ENCODE peak calls at places on chromosome 2, in six cellular contexts. F, Q, G, J, P and B are unnamed samples.

GRCh38 chr2:109607766-109608165 is 6.0 kb downstream of the SEPTIN10 start:
- DNase-seq in G (no peak), P (no peak), Q (no peak), F (peak), J (no peak), B (no peak)

GRCh38 chr2:20691076-20691708 is 24.2 kb downstream of the GDF7 start:
- DNase-seq in G (no peak), F (no peak), P (no peak), J (no peak), Q (no peak), B (no peak)

GRCh38 chr2:164514491-164514890 is 106.8 kb downstream of the GRB14 start:
- DNase-seq in F (peak), J (no peak), G (no peak), P (peak), Q (no peak), B (no peak)

GRCh38 chr2:143885461-143885860 is 634.5 kb downstream of the ZEB2 start:
- DNase-seq in P (peak), F (no peak), Q (no peak), J (no peak), G (no peak), B (no peak)

GRCh38 chr2:16828828-16829160 is 163.2 kb upstream of the CYRIA start:
- DNase-seq in F (no peak), J (peak), P (no peak), G (no peak), Q (no peak), B (no peak)

GRCh38 chr2:129275706-129276105 is 703.8 kb upstream of the RAB6C start:
- DNase-seq in Q (no peak), P (no peak), G (no peak), F (no peak), J (no peak), B (no peak)

GRCh38 chr2:129775941-129776653 is 203.4 kb upstream of the RAB6C start:
- DNase-seq in Q (no peak), G (no peak), F (no peak), J (peak), P (no peak), B (no peak)

GRCh38 chr2:25521665-25522387 is 151.6 kb downstream of the DTNB start:
- DNase-seq in Q (peak), P (peak), F (peak), G (peak), J (no peak), B (peak)

GRCh38 chr2:45755585-45756330 is 104.3 kb downstream of the PRKCE start:
- DNase-seq in F (peak), P (no peak), G (peak), Q (no peak), J (no peak), B (no peak)

GRCh38 chr2:149040451-149040850 is 2.0 kb downstream of the LYPD6B start:
- DNase-seq in P (no peak), G (no peak), J (peak), Q (peak), F (no peak), B (no peak)

GRCh38 chr2:213991454-213992108 is 419.3 kb upstream of the VWC2L start:
- DNase-seq in Q (no peak), J (no peak), P (no peak), F (no peak), G (no peak), B (no peak)

GRCh38 chr2:157032019-157032418 is 225.5 kb upstream of the GALNT5 start:
- DNase-seq in F (peak), Q (no peak), G (peak), P (peak), J (no peak), B (peak)

GRCh38 chr2:21413082-21413481 is 289.3 kb downstream of the TDRD15 start:
- DNase-seq in J (no peak), G (no peak), F (no peak), Q (no peak), P (no peak), B (no peak)

GRCh38 chr2:207408086-207408794 is 121.5 kb upstream of the CREB1 start:
- DNase-seq in F (peak), J (peak), Q (no peak), G (no peak), P (no peak), B (no peak)

GRCh38 chr2:241530571-241530970 is 22.2 kb upstream of the STK25 start:
- DNase-seq in F (no peak), Q (no peak), P (no peak), J (no peak), G (no peak), B (no peak)

GRCh38 chr2:11892041-11892440 is 145.6 kb downstream of the LPIN1 start:
- DNase-seq in P (no peak), J (no peak), F (no peak), Q (no peak), G (no peak), B (no peak)

GRCh38 chr2:212299943-212300342 is 238.7 kb downstream of the ERBB4 start:
- DNase-seq in J (no peak), G (no peak), Q (no peak), P (no peak), F (no peak), B (no peak)

GRCh38 chr2:240962371-240963064 is 35.9 kb upstream of the SNED1 start:
- DNase-seq in J (peak), P (no peak), F (peak), G (no peak), Q (no peak), B (no peak)

DNA sequence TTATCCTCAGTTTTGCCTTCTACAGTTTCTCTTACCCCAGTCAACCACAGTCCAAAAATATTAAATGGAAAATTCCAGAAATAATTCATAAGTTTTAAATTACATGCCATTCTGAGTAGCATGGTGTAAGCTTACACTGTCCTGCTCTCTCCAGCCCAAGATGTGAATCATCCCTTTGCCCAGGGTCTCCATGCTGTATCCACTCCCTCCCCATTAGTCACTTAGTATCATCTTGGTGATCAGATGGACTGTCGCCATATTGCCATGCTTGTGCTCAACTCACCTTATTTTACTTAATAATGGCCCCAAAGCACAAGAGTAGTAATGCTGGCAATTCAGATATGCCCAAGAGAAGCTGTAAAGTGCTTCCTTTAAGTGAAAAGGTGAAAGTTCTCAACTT is 18.5 kb upstream of the CCNT2 start:
- DNase-seq in Q (no peak), F (peak), P (no peak), J (no peak), G (peak), B (no peak)
- TF ChIP-seq CTCF in Q (no peak), F (no peak), P (no peak), J (no peak), G (no peak), B (no peak)

DNA sequence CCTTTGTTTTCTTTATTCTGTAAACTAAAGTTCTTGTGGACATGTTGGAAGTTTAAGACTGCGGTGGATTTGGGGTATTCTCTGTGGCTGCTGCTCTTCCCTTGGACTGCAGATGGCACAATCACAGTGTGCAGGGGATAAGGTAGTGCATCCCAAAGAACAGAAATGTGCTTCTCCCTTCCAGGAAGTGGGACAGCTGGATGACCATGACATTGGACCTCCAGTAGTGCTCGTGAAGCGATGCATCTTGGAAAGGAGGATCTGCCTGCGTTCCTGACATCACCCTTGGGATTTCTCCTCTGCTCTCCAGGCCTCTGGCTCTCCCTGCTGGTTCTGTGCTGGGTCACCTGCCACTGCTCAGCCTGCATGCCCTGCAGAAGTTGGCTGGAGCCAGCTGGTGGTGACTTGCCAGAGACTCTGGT is 109.9 kb downstream of the SLC4A3 start:
- DNase-seq in G (no peak), P (no peak), F (no peak), Q (no peak), J (peak), B (no peak)
- TF ChIP-seq CTCF in G (peak), P (peak), F (peak), Q (peak), J (peak), B (peak)

GRCh38 chr2:225556461-225556860 is 157.0 kb downstream of the NYAP2 start:
- DNase-seq in J (no peak), P (no peak), F (no peak), G (no peak), Q (no peak), B (no peak)
- TF ChIP-seq CTCF in J (peak), P (no peak), F (no peak), G (no peak), Q (no peak), B (no peak)

DNA sequence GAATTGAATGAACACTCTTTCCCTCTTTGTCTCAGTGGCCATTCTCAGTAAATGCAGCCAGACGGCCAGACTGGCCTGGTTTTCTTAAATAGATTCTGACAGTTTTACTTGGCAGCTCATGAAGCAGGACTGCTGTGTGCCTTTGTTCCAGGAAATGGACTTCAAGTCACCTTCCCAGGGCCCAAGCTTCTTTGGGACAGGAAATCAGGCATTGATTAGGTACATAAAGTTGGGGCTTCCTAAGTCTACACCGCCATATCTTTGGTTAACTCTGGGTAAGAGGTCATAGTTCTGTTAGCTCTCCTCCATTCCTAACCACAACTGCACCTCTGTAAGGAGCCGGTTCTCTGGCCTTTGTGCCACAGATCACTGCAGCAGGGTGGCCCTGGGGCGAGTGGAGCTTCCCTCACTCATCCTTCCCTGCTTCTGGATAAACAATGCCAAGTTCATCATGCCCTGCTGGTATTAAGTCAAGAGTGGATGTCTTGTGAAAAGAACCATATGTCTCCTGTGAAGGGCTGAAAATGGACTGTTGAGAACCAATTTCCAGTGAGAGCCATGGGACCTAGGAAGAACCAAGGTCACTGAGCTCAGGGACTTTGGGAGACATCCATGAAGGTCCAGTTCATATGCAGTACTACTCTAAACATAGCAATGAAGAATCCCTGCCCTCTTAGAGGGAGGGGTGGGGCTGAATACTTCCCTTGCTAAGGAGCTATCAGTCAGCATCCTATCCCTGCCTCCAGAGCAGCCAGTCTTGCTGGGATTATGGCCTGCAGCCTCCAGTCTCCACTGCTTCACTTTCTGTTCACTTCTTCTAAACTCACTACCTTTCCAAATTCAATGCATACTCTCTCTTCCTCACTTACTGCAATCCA is 122.6 kb upstream of the XPO1 start:
- DNase-seq in J (no peak), P (no peak), Q (no peak), F (peak), G (no peak), B (no peak)
- TF ChIP-seq CTCF in J (peak), P (no peak), Q (no peak), F (no peak), G (no peak), B (no peak)

DNA sequence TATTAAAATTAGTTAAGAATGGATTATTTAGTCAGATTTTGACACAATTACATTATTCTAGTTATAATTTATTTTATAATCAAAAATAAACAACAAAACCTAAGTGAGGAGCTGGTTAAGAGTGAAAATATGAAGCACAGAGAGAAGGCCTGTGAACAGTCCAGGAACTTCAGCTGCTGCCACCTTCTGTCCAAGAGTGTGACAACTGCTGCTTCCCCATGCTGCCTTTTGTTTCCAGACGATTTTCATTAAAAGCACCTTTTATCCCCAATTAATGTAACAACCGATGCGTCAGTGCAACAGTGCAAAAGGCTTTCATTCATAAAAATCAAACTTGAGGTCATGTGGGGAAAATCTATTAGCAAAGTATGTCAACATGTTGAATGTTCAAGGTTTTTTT is 363.6 kb downstream of the CTNNA2 start:
- DNase-seq in P (no peak), Q (no peak), G (no peak), J (peak), F (no peak), B (no peak)
- TF ChIP-seq CTCF in P (peak), Q (no peak), G (peak), J (peak), F (no peak), B (peak)

GRCh38 chr2:18384242-18384641 is 176.2 kb downstream of the RDH14 start:
- DNase-seq in J (no peak), Q (no peak), P (no peak), F (no peak), G (no peak), B (no peak)

GRCh38 chr2:18387479-18388206 is 172.8 kb downstream of the RDH14 start:
- DNase-seq in G (no peak), P (peak), F (peak), J (peak), Q (peak), B (peak)
- TF ChIP-seq CTCF in G (peak), P (peak), F (peak), J (peak), Q (peak), B (peak)

GRCh38 chr2:74079522-74080341 is 68.0 kb downstream of the BOLA3 start:
- DNase-seq in J (no peak), G (no peak), Q (no peak), P (no peak), F (no peak), B (no peak)

GRCh38 chr2:74078467-74078866 is 69.2 kb downstream of the BOLA3 start:
- DNase-seq in G (no peak), J (no peak), P (no peak), Q (no peak), F (no peak), B (no peak)

GRCh38 chr2:74081030-74081429 is 66.7 kb downstream of the BOLA3 start:
- DNase-seq in P (no peak), G (no peak), J (no peak), Q (no peak), F (no peak), B (no peak)

GRCh38 chr2:74077636-74078035 is 70.1 kb downstream of the BOLA3 start:
- DNase-seq in J (no peak), F (peak), P (no peak), G (no peak), Q (peak), B (no peak)

GRCh38 chr2:74080346-74080745 is 67.4 kb downstream of the BOLA3 start:
- DNase-seq in J (peak), G (no peak), P (no peak), Q (no peak), F (peak), B (no peak)
- TF ChIP-seq CTCF in J (peak), G (no peak), P (peak), Q (peak), F (peak), B (peak)

GRCh38 chr2:42041377-42042127 is 6.3 kb upstream of the PKDCC start:
- DNase-seq in Q (no peak), J (peak), P (no peak), F (no peak), G (no peak), B (no peak)
- TF ChIP-seq CTCF in Q (peak), J (peak), P (no peak), F (no peak), G (no peak), B (no peak)

GRCh38 chr2:68643011-68643873 is at the start of gene PROKR1:
- DNase-seq in P (no peak), G (no peak), Q (peak), J (peak), F (peak), B (no peak)

GRCh38 chr2:68645523-68645922 is 2.1 kb downstream of the PROKR1 start:
- DNase-seq in G (no peak), F (no peak), J (no peak), Q (no peak), P (no peak), B (no peak)

GRCh38 chr2:68646303-68646702 is 2.9 kb downstream of the PROKR1 start:
- DNase-seq in J (no peak), F (no peak), P (no peak), G (no peak), Q (no peak), B (no peak)

DNA sequence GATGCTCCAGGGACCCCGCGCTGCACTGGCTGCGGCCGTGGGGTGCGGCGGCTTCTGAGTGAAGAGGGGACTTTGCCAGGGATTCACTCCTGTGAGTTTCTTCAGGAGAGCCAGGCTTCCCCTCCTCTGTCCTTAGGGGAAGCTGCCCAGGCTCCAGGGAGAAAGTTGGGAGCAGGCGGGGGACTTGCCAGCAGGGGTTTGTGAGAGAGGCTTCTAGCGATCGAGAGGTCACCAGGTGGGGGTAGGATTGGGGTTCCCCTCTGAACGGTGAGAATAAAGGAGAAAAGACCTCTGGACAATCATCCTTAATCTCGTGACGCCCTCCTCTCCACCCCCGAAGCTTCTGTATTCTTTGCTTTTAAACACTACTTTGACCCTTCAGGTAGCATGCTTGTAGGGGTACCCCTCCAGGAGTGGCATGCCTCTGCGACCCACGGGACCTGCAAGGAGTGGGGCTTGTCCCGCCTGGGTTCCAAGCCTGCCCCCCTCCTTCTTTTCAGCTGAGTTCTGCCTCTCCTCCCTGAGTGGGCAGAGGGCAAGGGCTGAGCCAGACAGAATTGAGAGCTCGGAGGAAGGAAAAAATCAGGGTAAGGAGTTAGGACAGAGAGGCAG is 601 bp downstream of the PROKR1 start:
- DNase-seq in P (no peak), Q (no peak), J (no peak), F (no peak), G (no peak), B (no peak)
- TF ChIP-seq CTCF in P (no peak), Q (no peak), J (no peak), F (no peak), G (no peak), B (no peak)